ENCODE peak calls at places on chromosomes 7 and 10, in eight cellular contexts. P, R, F, K, N, S, X and V are unnamed samples.

GRCh38 chr7:28409716-28410627 is 2.3 kb upstream of the CREB5 start:
- DNase-seq in P (peak; percentile 63), R (no peak), F (peak; percentile 17), K (peak; percentile 53), N (peak; percentile 63), S (peak; percentile 67), X (peak; percentile 60), V (peak; percentile 39)

GRCh38 chr7:2049111-2049781 is 183.5 kb downstream of the MAD1L1 start:
- DNase-seq in P (no peak), R (no peak), F (no peak), K (no peak), N (no peak), S (peak; percentile 6), X (no peak), V (peak; percentile 41)

GRCh38 chr10:5283305-5284158 is 81.2 kb upstream of the UCN3 start:
- DNase-seq in P (peak; percentile 46), R (peak; percentile 21), F (no peak), K (peak; percentile 29), N (peak; percentile 74), S (peak; percentile 66), X (peak; percentile 59), V (no peak)

GRCh38 chr10:130003166-130003565 is 39.1 kb upstream of the EBF3 start:
- DNase-seq in P (no peak), R (no peak), F (no peak), K (no peak), N (no peak), S (no peak), X (no peak), V (no peak)

GRCh38 chr7:74502216-74502891 is 48.6 kb downstream of the GTF2IRD1 start:
- DNase-seq in P (no peak), R (no peak), F (peak; percentile 46), K (no peak), N (no peak), S (peak; percentile 78), X (peak; percentile 50), V (no peak)

GRCh38 chr7:140260767-140261486 is 84.1 kb upstream of the KDM7A start:
- DNase-seq in P (no peak), R (no peak), F (no peak), K (no peak), N (no peak), S (no peak), X (no peak), V (no peak)

GRCh38 chr7:95323410-95324129 is 762 bp downstream of the PON1 start:
- DNase-seq in P (no peak), R (no peak), F (no peak), K (no peak), N (no peak), S (no peak), X (no peak), V (no peak)

GRCh38 chr10:22518167-22518724 is 172.9 kb downstream of the SPAG6 start:
- DNase-seq in P (no peak), R (no peak), F (no peak), K (no peak), N (no peak), S (no peak), X (no peak), V (no peak)

GRCh38 chr10:125158528-125159485 is 1.6 kb downstream of the CTBP2 start:
- DNase-seq in P (peak; percentile 49), R (no peak), F (peak; percentile 52), K (peak; percentile 54), N (peak; percentile 65), S (peak; percentile 80), X (peak; percentile 53), V (peak; percentile 91)

GRCh38 chr7:155270876-155271275 is 26.8 kb upstream of the INSIG1 start:
- DNase-seq in P (no peak), R (no peak), F (no peak), K (no peak), N (no peak), S (no peak), X (no peak), V (no peak)

GRCh38 chr7:72467237-72467636 is 55.1 kb upstream of the CALN1 start:
- DNase-seq in P (no peak), R (no peak), F (no peak), K (no peak), N (no peak), S (peak; percentile 33), X (no peak), V (no peak)

GRCh38 chr7:101790566-101791293 is 26.7 kb upstream of the CUX1 start:
- DNase-seq in P (no peak), R (no peak), F (no peak), K (no peak), N (no peak), S (no peak), X (no peak), V (no peak)

GRCh38 chr10:60883187-60883586 is 60.8 kb downstream of the RHOBTB1 start:
- DNase-seq in P (no peak), R (no peak), F (no peak), K (peak; percentile 22), N (peak; percentile 37), S (no peak), X (no peak), V (no peak)

GRCh38 chr10:132528064-132528800 is 9.4 kb upstream of the INPP5A start:
- DNase-seq in P (no peak), R (no peak), F (no peak), K (no peak), N (no peak), S (peak; percentile 23), X (no peak), V (peak; percentile 22)

GRCh38 chr10:18868919-18869318 is 179.7 kb upstream of the MALRD1 start:
- DNase-seq in P (no peak), R (no peak), F (no peak), K (no peak), N (no peak), S (no peak), X (no peak), V (no peak)

GRCh38 chr10:33123680-33124079 is 165.7 kb upstream of the ITGB1 start:
- DNase-seq in P (no peak), R (no peak), F (no peak), K (no peak), N (no peak), S (no peak), X (no peak), V (no peak)

GRCh38 chr7:112157072-112157471 is 49.1 kb downstream of the DOCK4 start:
- DNase-seq in P (no peak), R (no peak), F (no peak), K (peak; percentile 99), N (no peak), S (no peak), X (no peak), V (no peak)

GRCh38 chr7:776992-777520 is 50.0 kb upstream of the PRKAR1B start:
- DNase-seq in P (no peak), R (no peak), F (no peak), K (no peak), N (no peak), S (no peak), X (no peak), V (no peak)

GRCh38 chr10:74544106-74544505 is 282.3 kb upstream of the KAT6B start:
- DNase-seq in P (no peak), R (no peak), F (no peak), K (peak; percentile 64), N (no peak), S (no peak), X (no peak), V (no peak)

GRCh38 chr7:102991540-102992214 is 78.9 kb downstream of the LRRC17 start:
- DNase-seq in P (no peak), R (no peak), F (no peak), K (peak; percentile 97), N (peak; percentile 60), S (no peak), X (peak; percentile 33), V (no peak)